ENCODE peak calls at places on chromosomes 2 and 18, in nine cellular contexts. Z is A549; K is coronary artery; A is adrenal gland; V is PC-9; N is brain microvascular endothelial cell; E is mammary epithelial cell; Q is HCT116; X is CD4-positive, alpha-beta T cell. I is an unnamed sample.

GRCh38 chr2:69437751-69438154 is 518 bp upstream of the NFU1 start:
- DNase-seq in Z (no peak), K (peak), A (peak), V (no peak), N (no peak), E (no peak), Q (no peak), X (no peak), I (peak)

GRCh38 chr2:196535742-196536141 is 103.8 kb upstream of the CCDC150 start:
- DNase-seq in Z (no peak), K (no peak), A (no peak), V (no peak), N (no peak), E (no peak), Q (no peak), X (no peak), I (peak)

GRCh38 chr2:231671617-231672350 is 36.5 kb upstream of the PTMA start:
- DNase-seq in Z (no peak), K (peak), A (no peak), V (no peak), N (no peak), E (no peak), Q (no peak), X (no peak), I (no peak)

GRCh38 chr18:33875029-33875428 is 297.0 kb downstream of the ASXL3 start:
- DNase-seq in Z (no peak), K (no peak), A (no peak), V (no peak), N (no peak), E (no peak), Q (no peak), X (no peak), I (no peak)

GRCh38 chr2:113080134-113080533 is 12.4 kb downstream of the IL1F10 start:
- DNase-seq in Z (peak), K (no peak), A (peak), V (peak), N (peak), E (peak), Q (peak), X (peak), I (no peak)

GRCh38 chr18:48375150-48375790 is 33.9 kb downstream of the ZBTB7C start:
- DNase-seq in Z (no peak), K (no peak), A (no peak), V (no peak), N (no peak), E (peak), Q (no peak), X (no peak), I (no peak)

GRCh38 chr2:110804915-110805314 is 72.5 kb downstream of the ACOXL start:
- DNase-seq in Z (no peak), K (no peak), A (no peak), V (no peak), N (no peak), E (no peak), Q (no peak), X (peak), I (no peak)

GRCh38 chr18:1018211-1018651 is 113.6 kb downstream of the ADCYAP1 start:
- DNase-seq in Z (no peak), K (no peak), A (no peak), V (no peak), N (no peak), E (no peak), Q (no peak), X (no peak), I (no peak)

GRCh38 chr2:101113441-101114267 is 37.5 kb downstream of the TBC1D8 start:
- DNase-seq in Z (peak), K (no peak), A (no peak), V (peak), N (peak), E (peak), Q (peak), X (no peak), I (peak)

GRCh38 chr2:170446078-170446477 is 268.1 kb downstream of the MYO3B start:
- DNase-seq in Z (no peak), K (no peak), A (no peak), V (peak), N (no peak), E (no peak), Q (peak), X (no peak), I (peak)

GRCh38 chr2:231648579-231649174 is 56.0 kb downstream of the TEX44 start:
- DNase-seq in Z (peak), K (no peak), A (no peak), V (peak), N (peak), E (peak), Q (peak), X (peak), I (peak)

GRCh38 chr2:207119048-207119447 is 46.7 kb downstream of the KLF7 start:
- DNase-seq in Z (no peak), K (no peak), A (no peak), V (no peak), N (no peak), E (no peak), Q (no peak), X (no peak), I (no peak)

GRCh38 chr2:173851256-173851655 is 113.9 kb downstream of the SP3 start:
- DNase-seq in Z (no peak), K (peak), A (peak), V (no peak), N (no peak), E (no peak), Q (no peak), X (no peak), I (no peak)

GRCh38 chr18:67310826-67311225 is 205.7 kb downstream of the DSEL start:
- DNase-seq in Z (peak), K (no peak), A (no peak), V (no peak), N (peak), E (peak), Q (no peak), X (no peak), I (no peak)

GRCh38 chr18:23683155-23683554 is 6.1 kb upstream of the LAMA3 start:
- DNase-seq in Z (no peak), K (no peak), A (no peak), V (no peak), N (no peak), E (no peak), Q (no peak), X (no peak), I (no peak)

GRCh38 chr18:62603979-62604378 is 81.2 kb downstream of the ZCCHC2 start:
- DNase-seq in Z (no peak), K (peak), A (no peak), V (no peak), N (no peak), E (no peak), Q (no peak), X (no peak), I (no peak)

GRCh38 chr2:28209864-28210263 is 182.8 kb upstream of the FOSL2 start:
- DNase-seq in Z (no peak), K (no peak), A (no peak), V (no peak), N (no peak), E (no peak), Q (no peak), X (no peak), I (no peak)

GRCh38 chr2:55102056-55102812 is 52.0 kb upstream of the RTN4 start:
- DNase-seq in Z (no peak), K (no peak), A (no peak), V (no peak), N (peak), E (no peak), Q (no peak), X (no peak), I (no peak)

GRCh38 chr18:61549411-61549810 is 216.2 kb downstream of the CDH20 start:
- DNase-seq in Z (no peak), K (no peak), A (peak), V (peak), N (no peak), E (no peak), Q (no peak), X (no peak), I (no peak)

GRCh38 chr2:16314691-16315457 is 350.8 kb downstream of the CYRIA start:
- DNase-seq in Z (no peak), K (no peak), A (no peak), V (no peak), N (no peak), E (no peak), Q (no peak), X (no peak), I (no peak)

GRCh38 chr2:119827866-119828507 is 68.3 kb downstream of the PTPN4 start:
- DNase-seq in Z (no peak), K (no peak), A (no peak), V (no peak), N (peak), E (no peak), Q (no peak), X (no peak), I (no peak)

GRCh38 chr2:161046876-161047275 is 113.4 kb upstream of the TANK start:
- DNase-seq in Z (no peak), K (no peak), A (no peak), V (no peak), N (no peak), E (peak), Q (no peak), X (no peak), I (no peak)

GRCh38 chr18:32707586-32707985 is 65.2 kb downstream of the KLHL14 start:
- DNase-seq in Z (no peak), K (no peak), A (no peak), V (no peak), N (no peak), E (no peak), Q (no peak), X (no peak), I (no peak)
- H3K27ac ChIP-seq in Z (no peak), K (no peak), A (no peak), V (no peak), N (no peak), E (no peak), Q (no peak), X (no peak), I (no peak)

GRCh38 chr2:65070172-65070830 is 14.1 kb downstream of the CEP68 start:
- DNase-seq in Z (peak), K (peak), A (peak), V (no peak), N (no peak), E (peak), Q (peak), X (no peak), I (peak)
- TF ChIP-seq CTCF in Z (no peak), K (no peak), A (peak), V (no peak), N (peak), E (peak), Q (peak), X (no peak), I (no peak)

DNA sequence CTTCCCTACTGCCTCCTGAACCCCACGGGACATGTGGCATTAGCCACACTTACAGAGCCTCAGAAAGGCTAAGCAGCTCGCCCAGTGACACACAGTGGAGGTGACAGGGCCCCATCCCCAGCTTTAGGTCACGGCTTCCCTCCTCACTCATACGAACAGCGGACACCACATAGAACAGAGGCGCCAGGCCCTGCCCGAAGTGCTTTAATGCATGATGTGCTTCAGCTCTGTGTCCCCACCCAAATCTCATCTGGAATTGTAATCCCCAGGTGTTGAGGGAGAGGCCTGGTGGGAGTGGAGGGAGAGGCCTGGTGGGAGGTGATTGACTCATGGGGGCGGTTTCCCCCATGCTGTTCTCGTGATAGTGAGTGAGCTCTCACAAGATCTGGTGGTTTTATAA is 135.3 kb downstream of the PTGR3 start:
- DNase-seq in Z (no peak), K (no peak), A (no peak), V (no peak), N (no peak), E (no peak), Q (no peak), X (no peak), I (no peak)
- H3K27ac ChIP-seq in Z (no peak), K (no peak), A (no peak), V (no peak), N (no peak), E (no peak), Q (no peak), X (no peak), I (no peak)

DNA sequence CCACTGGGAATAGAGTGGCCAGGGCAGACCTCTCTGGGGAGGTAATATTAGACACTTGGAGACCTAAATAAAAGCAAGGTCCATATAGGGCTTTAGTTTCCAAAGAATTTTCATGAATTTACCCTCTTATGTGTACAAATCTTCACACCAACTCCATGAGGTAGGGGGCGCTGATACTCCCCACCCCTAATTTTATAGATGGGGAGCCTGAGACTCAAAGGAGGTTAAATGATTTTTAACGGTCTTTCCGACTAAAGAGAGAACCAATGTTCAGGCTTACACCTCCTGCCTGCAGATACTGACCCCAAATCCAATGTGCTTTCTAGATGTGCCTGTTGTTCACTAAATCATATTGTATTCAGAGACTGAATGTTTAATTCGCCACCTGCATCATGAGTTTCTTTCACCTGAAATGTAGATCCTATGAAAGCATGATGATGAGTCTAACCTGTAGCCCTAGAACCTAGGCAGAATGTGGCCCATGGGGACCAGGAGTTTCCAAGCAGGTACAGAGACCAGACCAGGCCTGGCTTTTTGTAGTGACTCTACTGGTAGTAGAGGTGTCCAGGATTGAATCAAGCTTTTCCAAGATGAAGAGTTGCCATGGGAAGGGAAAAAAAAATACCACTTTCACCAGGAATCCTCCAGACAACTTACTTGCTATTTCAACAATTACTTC is 16.8 kb upstream of the PAX3 start:
- DNase-seq in Z (no peak), K (no peak), A (no peak), V (no peak), N (no peak), E (no peak), Q (no peak), X (no peak), I (no peak)
- TF ChIP-seq CTCF in Z (peak), K (no peak), A (no peak), V (peak), N (peak), E (peak), Q (peak), X (no peak), I (no peak)

I was measured in RWPE1.